ENCODE peak calls at places on chromosomes 2 and 18, in six cellular contexts. A is GM12878, O is A549, X is transverse colon, E is ovary, C is breast epithelium. V is an unnamed sample.
A peak's percentile ranks its signal among the peaks of the same experiment; 100 is the strongest.

GRCh38 chr2:241469746-241470145 is 38.6 kb downstream of the STK25 start:
- DNase-seq in O (no peak), X (no peak), E (no peak), C (no peak), A (no peak), V (no peak)

GRCh38 chr2:235171511-235172130 is 219.8 kb downstream of the SH3BP4 start:
- DNase-seq in O (peak; percentile 80), C (no peak), X (no peak), A (no peak), E (no peak), V (no peak)

GRCh38 chr2:20624884-20625485 is 25.9 kb downstream of the HS1BP3 start:
- DNase-seq in C (no peak), A (no peak), E (no peak), X (no peak), O (no peak), V (no peak)

GRCh38 chr18:48855422-48856377 is 95.1 kb downstream of the SMAD7 start:
- DNase-seq in A (no peak), C (no peak), O (no peak), E (no peak), X (no peak), V (no peak)

GRCh38 chr2:186780701-186781316 is 68.2 kb downstream of the ZSWIM2 start:
- DNase-seq in A (no peak), E (no peak), X (no peak), O (peak; percentile 63), C (no peak), V (no peak)

GRCh38 chr2:43083278-43083677 is 143.1 kb downstream of the ZFP36L2 start:
- DNase-seq in C (peak; percentile 60), X (no peak), E (peak; percentile 67), O (no peak), A (no peak), V (peak; percentile 55)

GRCh38 chr2:100935372-100935752 is 66.7 kb upstream of the RPL31 start:
- DNase-seq in O (no peak), X (no peak), C (no peak), E (no peak), A (no peak), V (no peak)

GRCh38 chr2:77800410-77800809 is 278.2 kb upstream of the LRRTM4 start:
- DNase-seq in A (no peak), E (no peak), C (no peak), O (no peak), X (no peak), V (no peak)

GRCh38 chr18:59985289-59985688 is 85.5 kb downstream of the PMAIP1 start:
- DNase-seq in O (no peak), E (no peak), A (no peak), C (no peak), X (no peak), V (no peak)

GRCh38 chr2:233593201-233593600 is 24.2 kb upstream of the UGT1A8 start:
- DNase-seq in O (no peak), E (no peak), C (no peak), A (peak; percentile 50), X (no peak), V (no peak)

GRCh38 chr2:22037274-22037673 is 913.5 kb downstream of the TDRD15 start:
- DNase-seq in C (no peak), X (no peak), A (no peak), E (peak; percentile 20), O (no peak), V (no peak)

GRCh38 chr18:64019922-64020756 is 50.3 kb downstream of the SERPINB8 start:
- DNase-seq in E (no peak), O (no peak), A (no peak), C (no peak), X (no peak), V (no peak)

GRCh38 chr2:236887519-236887918 is 198.2 kb upstream of the COPS8 start:
- DNase-seq in C (no peak), X (peak; percentile 25), O (no peak), E (peak; percentile 47), A (no peak), V (no peak)
- H3K27ac ChIP-seq in C (peak overlapping the region; percentile 86), X (peak overlapping the region; percentile 81), O (no peak overlapping the region), E (peak overlapping the region; percentile 36), A (no peak overlapping the region), V (peak overlapping the region; percentile 61)

GRCh38 chr18:22194151-22194598 is 24.8 kb downstream of the GATA6 start:
- DNase-seq in E (no peak), O (no peak), A (no peak), X (peak; percentile 83), C (no peak), V (no peak)
- TF ChIP-seq POLR2A in E (no peak), O (no peak), A (no peak), X (peak; percentile 31), C (no peak), V (no peak)

GRCh38 chr18:55524353-55525123 is 63.5 kb downstream of the TCF4 start:
- DNase-seq in X (no peak), A (no peak), O (no peak), E (no peak), C (no peak), V (no peak)

GRCh38 chr18:55523001-55523400 is 65.0 kb downstream of the TCF4 start:
- DNase-seq in A (no peak), C (no peak), E (no peak), O (no peak), X (no peak), V (no peak)

GRCh38 chr18:55515946-55516710 is 71.9 kb downstream of the TCF4 start:
- DNase-seq in O (no peak), C (no peak), A (no peak), X (no peak), E (no peak), V (no peak)

GRCh38 chr18:55517055-55517454 is 70.9 kb downstream of the TCF4 start:
- DNase-seq in X (no peak), A (no peak), O (peak; percentile 1), C (no peak), E (no peak), V (no peak)

GRCh38 chr18:55522011-55522410 is 66.0 kb downstream of the TCF4 start:
- DNase-seq in O (peak; percentile 14), E (peak; percentile 34), A (no peak), X (peak; percentile 13), C (no peak), V (no peak)
- TF ChIP-seq CTCF in O (no peak), E (no peak), A (peak; percentile 44), X (no peak), C (no peak), V (no peak)

DNA sequence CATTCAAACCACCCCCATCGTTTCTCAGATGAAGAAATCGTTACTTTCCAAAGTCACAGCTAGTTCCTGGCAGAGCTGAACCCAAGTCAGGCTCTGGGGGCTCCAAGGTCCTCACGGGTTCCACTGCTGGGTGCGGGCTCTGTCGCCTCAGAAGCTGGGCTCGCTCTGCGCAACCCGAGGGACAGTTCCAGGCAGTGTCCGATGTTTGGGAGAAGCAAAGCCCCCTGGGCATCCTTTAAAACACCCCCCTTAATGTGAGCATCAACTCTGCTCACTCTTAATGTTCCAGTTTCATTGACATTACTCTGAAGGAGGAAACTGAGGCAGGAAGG is 796 bp downstream of the AOX1 start:
- DNase-seq in X (no peak), O (no peak), E (no peak), C (no peak), A (no peak), V (no peak)
- H3K27ac ChIP-seq in X (peak overlapping the region; percentile 70), O (no peak overlapping the region), E (peak overlapping the region; percentile 85), C (peak overlapping the region; percentile 91), A (no peak overlapping the region), V (peak overlapping the region; percentile 66)

GRCh38 chr18:77984833-77985232 is 735.2 kb downstream of the GALR1 start:
- DNase-seq in O (no peak), X (no peak), A (no peak), C (no peak), E (no peak), V (no peak)
- TF ChIP-seq POLR2A in O (no peak), X (no peak), A (no peak), C (no peak), E (no peak), V (no peak)

GRCh38 chr18:27748336-27748735 is 428.6 kb downstream of the CDH2 start:
- DNase-seq in O (no peak), C (no peak), A (no peak), E (no peak), X (no peak), V (no peak)

GRCh38 chr18:27752944-27753343 is 424.0 kb downstream of the CDH2 start:
- DNase-seq in E (no peak), A (no peak), C (no peak), O (no peak), X (no peak), V (no peak)

GRCh38 chr18:27749189-27749588 is 427.7 kb downstream of the CDH2 start:
- DNase-seq in X (no peak), O (no peak), C (no peak), A (no peak), E (no peak), V (no peak)

GRCh38 chr18:27746241-27746640 is 430.7 kb downstream of the CDH2 start:
- DNase-seq in E (no peak), X (no peak), A (no peak), O (no peak), C (no peak), V (no peak)

GRCh38 chr18:27750014-27750413 is 426.9 kb downstream of the CDH2 start:
- DNase-seq in O (peak; percentile 26), A (no peak), E (no peak), X (no peak), C (no peak), V (no peak)
- TF ChIP-seq CTCF in O (peak; percentile 16), A (peak; percentile 58), E (no peak), X (no peak), C (no peak), V (peak; percentile 24)

DNA sequence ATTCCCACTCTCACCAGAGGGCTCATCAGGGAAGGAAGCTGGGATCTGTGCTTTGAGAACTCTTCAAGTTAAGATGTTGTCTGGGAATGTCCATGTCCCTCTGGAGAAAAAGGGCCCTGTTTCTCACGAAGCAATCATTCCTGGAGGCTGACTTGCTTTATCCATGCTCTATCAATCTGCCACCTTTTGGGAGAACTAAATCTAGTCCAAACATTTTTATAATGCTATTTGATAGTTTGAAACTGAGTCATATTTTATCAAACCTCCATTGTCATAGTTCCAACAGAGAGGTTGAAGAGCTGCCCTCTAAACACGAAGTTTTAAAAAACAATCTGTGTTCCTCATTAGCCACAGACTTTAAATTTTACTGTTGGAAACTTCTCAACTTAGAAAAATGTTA is 219.2 kb downstream of the MTX2 start:
- DNase-seq in E (no peak), A (no peak), O (no peak), X (no peak), C (no peak), V (no peak)
- H3K27ac ChIP-seq in E (no peak overlapping the region), A (no peak overlapping the region), O (no peak overlapping the region), X (no peak overlapping the region), C (no peak overlapping the region), V (no peak overlapping the region)

GRCh38 chr2:112939425-112939824 is 28.5 kb downstream of the IL37 start:
- DNase-seq in C (no peak), O (no peak), X (no peak), E (no peak), A (no peak), V (no peak)
- TF ChIP-seq POLR2A in C (no peak), O (no peak), X (no peak), E (no peak), A (no peak), V (no peak)